ENCODE peak calls at places on chromosomes 16 and 17, in ten cellular contexts. B is thyroid gland, T is fibroblast of pulmonary artery, E is left lung, R is Calu3, C is ascending aorta, Z is GM06990, S is lower lobe of right lung, Q is tibial nerve, G is left ventricle myocardium inferior. A is an unnamed sample.

GRCh38 chr17:3602499-3602898 is 6.7 kb downstream of the TRPV1 start:
- DNase-seq in E (no peak), Z (peak), T (peak), S (no peak), B (no peak), C (no peak), Q (no peak), G (no peak), R (no peak), A (no peak)

GRCh38 chr17:17844500-17844899 is 7.7 kb upstream of the SREBF1 start:
- DNase-seq in R (no peak), Q (no peak), G (no peak), S (no peak), E (no peak), T (no peak), Z (no peak), C (no peak), B (no peak), A (no peak)

GRCh38 chr17:57576744-57577143 is 168.4 kb downstream of the CCDC182 start:
- DNase-seq in B (no peak), R (no peak), E (no peak), S (no peak), C (no peak), T (no peak), Z (no peak), G (no peak), Q (no peak), A (no peak)

GRCh38 chr16:21159281-21159951 is 942 bp downstream of the LDAF1 start:
- DNase-seq in Q (peak), B (peak), R (peak), G (peak), Z (peak), E (peak), T (no peak), S (peak), C (no peak), A (peak)

GRCh38 chr17:70661342-70662222 is 492.2 kb downstream of the KCNJ2 start:
- DNase-seq in R (peak), C (no peak), S (no peak), E (no peak), B (no peak), Z (no peak), G (no peak), Q (no peak), T (no peak), A (no peak)

GRCh38 chr16:28311913-28312312 is 19.6 kb downstream of the SBK1 start:
- DNase-seq in S (no peak), Q (no peak), Z (no peak), R (no peak), T (no peak), C (no peak), B (no peak), E (no peak), G (no peak), A (no peak)

GRCh38 chr17:28701987-28702751 is 9.5 kb downstream of the PROCA1 start:
- DNase-seq in T (no peak), E (no peak), Q (no peak), G (no peak), B (no peak), R (no peak), C (no peak), S (no peak), Z (no peak), A (no peak)

GRCh38 chr16:49092704-49093103 is 188.9 kb downstream of the CBLN1 start:
- DNase-seq in G (no peak), B (no peak), S (no peak), R (peak), T (no peak), Z (no peak), E (no peak), C (no peak), Q (no peak), A (no peak)

GRCh38 chr17:60149691-60150582 is at the start of gene CA4:
- DNase-seq in Q (no peak), G (no peak), R (no peak), E (no peak), T (no peak), B (no peak), C (no peak), Z (no peak), S (peak), A (no peak)

GRCh38 chr16:72099377-72099818 is 5.8 kb downstream of the DHX38 start:
- DNase-seq in E (no peak), C (no peak), R (peak), G (no peak), Q (peak), Z (no peak), T (peak), B (peak), S (no peak), A (peak)

GRCh38 chr17:246226-246625 is 64.8 kb upstream of the DOC2B start:
- DNase-seq in R (no peak), C (no peak), Z (no peak), S (peak), Q (no peak), T (no peak), B (no peak), E (peak), G (peak), A (no peak)

GRCh38 chr17:1649844-1650409 is at the start of gene RILP:
- DNase-seq in E (peak), R (peak), C (no peak), Q (peak), Z (no peak), S (peak), B (peak), T (peak), G (peak), A (peak)

GRCh38 chr16:89378947-89379771 is 111.2 kb downstream of the ANKRD11 start:
- DNase-seq in E (no peak), B (peak), T (no peak), Q (no peak), R (no peak), G (no peak), S (no peak), C (no peak), Z (no peak), A (no peak)

GRCh38 chr17:56592487-56593072 is 919 bp upstream of the NOG start:
- DNase-seq in T (peak), Q (peak), S (peak), C (no peak), R (peak), E (peak), B (peak), Z (peak), G (peak), A (peak)

GRCh38 chr17:78042542-78042941 is 84.0 kb downstream of the TNRC6C start:
- DNase-seq in T (no peak), Q (no peak), S (no peak), G (no peak), B (no peak), E (no peak), Z (no peak), C (no peak), R (no peak), A (no peak)

GRCh38 chr16:72001180-72001890 is 1.1 kb upstream of the PKD1L3 start:
- DNase-seq in C (no peak), E (no peak), S (no peak), Q (no peak), T (no peak), Z (no peak), R (no peak), B (no peak), G (no peak), A (no peak)

GRCh38 chr17:40176409-40177110 is 710 bp upstream of the RAPGEFL1 start:
- DNase-seq in Q (no peak), S (peak), Z (no peak), R (peak), B (peak), C (no peak), G (no peak), E (peak), T (no peak), A (no peak)

GRCh38 chr17:68972119-68972704 is 17.0 kb upstream of the ABCA8 start:
- DNase-seq in S (no peak), Q (peak), C (no peak), Z (no peak), R (peak), E (no peak), G (no peak), T (peak), B (no peak), A (peak)

GRCh38 chr17:78774956-78775571 is 7.0 kb downstream of the CYTH1 start:
- DNase-seq in C (no peak), Z (peak), G (no peak), S (no peak), T (no peak), B (peak), Q (peak), R (no peak), E (no peak), A (no peak)

GRCh38 chr16:86848821-86849220 is 270.5 kb downstream of the FOXL1 start:
- DNase-seq in E (no peak), T (no peak), S (no peak), Q (no peak), Z (no peak), C (no peak), G (no peak), R (no peak), B (no peak), A (no peak)

GRCh38 chr17:72952220-72952619 is 140.3 kb downstream of the SLC39A11 start:
- DNase-seq in T (no peak), C (no peak), G (no peak), R (no peak), B (no peak), Z (no peak), Q (no peak), S (no peak), E (no peak), A (no peak)

GRCh38 chr16:25478476-25478875 is 213.3 kb upstream of the HS3ST4 start:
- DNase-seq in C (no peak), T (no peak), Z (no peak), S (no peak), B (no peak), R (no peak), E (no peak), G (no peak), Q (no peak), A (no peak)

GRCh38 chr16:57609541-57610401 is 18.7 kb upstream of the ADGRG1 start:
- DNase-seq in E (peak), S (no peak), G (no peak), Z (peak), C (no peak), Q (no peak), R (no peak), B (peak), T (peak), A (peak)

GRCh38 chr16:49281843-49282642 is 405 bp upstream of the CBLN1 start:
- DNase-seq in C (no peak), T (peak), R (no peak), E (peak), Z (peak), Q (peak), B (peak), G (peak), S (peak), A (peak)

GRCh38 chr17:48246623-48247022 is 139.1 kb downstream of the SNX11 start:
- DNase-seq in Z (no peak), B (no peak), E (no peak), R (peak), T (no peak), G (no peak), C (no peak), Q (no peak), S (no peak), A (no peak)

GRCh38 chr17:40598928-40599627 is 33.8 kb upstream of the CCR7 start:
- DNase-seq in B (peak), T (peak), Z (peak), S (no peak), C (peak), Q (peak), E (no peak), G (no peak), R (no peak), A (peak)

GRCh38 chr16:586645-587590 is 2.9 kb upstream of the RAB40C start:
- DNase-seq in G (no peak), R (no peak), T (no peak), Q (no peak), B (peak), E (no peak), Z (no peak), C (no peak), S (peak), A (no peak)

GRCh38 chr16:66311306-66311705 is 55.2 kb upstream of the CDH5 start:
- DNase-seq in T (no peak), S (no peak), B (no peak), G (no peak), Q (no peak), E (no peak), R (no peak), C (no peak), Z (no peak), A (no peak)

GRCh38 chr17:19897108-19897854 is 29.5 kb upstream of the ULK2 start:
- DNase-seq in S (no peak), G (peak), C (no peak), T (peak), E (no peak), R (no peak), Z (no peak), Q (peak), B (peak), A (no peak)

GRCh38 chr16:50830698-50831097 is 88.8 kb downstream of the CYLD start:
- DNase-seq in R (no peak), C (no peak), T (no peak), Q (no peak), E (no peak), B (no peak), G (no peak), Z (no peak), S (no peak), A (no peak)

GRCh38 chr16:22077700-22078313 is 14.5 kb upstream of the VWA3A start:
- DNase-seq in B (peak), S (no peak), Q (peak), C (no peak), G (peak), Z (peak), R (peak), E (peak), T (peak), A (peak)

GRCh38 chr17:18301081-18301480 is 13.7 kb downstream of the TOP3A start:
- DNase-seq in C (no peak), Z (no peak), Q (no peak), B (no peak), R (no peak), S (no peak), T (no peak), E (no peak), G (no peak), A (no peak)

DNA sequence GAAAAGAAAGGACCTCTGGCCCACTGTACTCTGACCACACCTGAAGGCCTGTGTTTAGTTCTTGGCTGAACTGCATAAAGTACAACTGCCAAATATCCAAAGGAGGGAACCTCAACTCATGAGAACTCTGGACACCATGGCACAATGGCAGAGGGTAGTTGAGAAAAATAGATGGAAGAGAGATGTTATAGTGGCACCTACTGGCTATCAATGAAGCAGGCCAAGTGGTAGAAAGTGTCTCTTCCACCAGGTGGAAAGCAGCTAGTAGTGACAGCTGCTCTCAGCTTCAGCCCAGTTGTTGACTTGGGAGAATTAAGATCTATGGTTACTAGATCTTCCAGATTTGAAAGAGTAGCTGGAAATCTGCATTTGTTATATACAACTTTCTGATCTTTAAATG is 3.2 kb downstream of the MED31 start:
- DNase-seq in R (no peak), C (no peak), G (no peak), B (no peak), E (no peak), Z (no peak), Q (no peak), S (no peak), T (peak), A (no peak)
- TF ChIP-seq CTCF in R (no peak), C (no peak), G (no peak), B (no peak), E (no peak), Z (peak), Q (no peak), S (no peak), T (peak), A (peak)

GRCh38 chr17:67931227-67931626 is 65.0 kb downstream of the C17orf58 start:
- DNase-seq in G (no peak), R (no peak), E (no peak), B (no peak), Q (no peak), T (peak), S (no peak), C (no peak), Z (no peak), A (no peak)
- TF ChIP-seq CTCF in G (no peak), R (no peak), E (no peak), B (no peak), Q (no peak), T (no peak), S (no peak), C (no peak), Z (no peak), A (no peak)

GRCh38 chr16:29947897-29948296 is 14.0 kb upstream of the TMEM219 start:
- DNase-seq in Z (no peak), Q (no peak), S (no peak), R (no peak), C (no peak), E (no peak), B (no peak), T (no peak), G (no peak), A (no peak)

GRCh38 chr16:29950806-29951461 is 10.9 kb upstream of the TMEM219 start:
- DNase-seq in C (no peak), T (no peak), Q (no peak), G (no peak), B (no peak), R (no peak), S (no peak), Z (no peak), E (no peak), A (no peak)

GRCh38 chr16:29951966-29952365 is 9.9 kb upstream of the TMEM219 start:
- DNase-seq in Q (no peak), B (no peak), R (no peak), Z (no peak), G (no peak), T (no peak), C (no peak), E (no peak), S (no peak), A (no peak)
- TF ChIP-seq CTCF in Q (no peak), B (no peak), R (no peak), Z (no peak), G (no peak), T (no peak), C (no peak), E (no peak), S (no peak), A (no peak)

DNA sequence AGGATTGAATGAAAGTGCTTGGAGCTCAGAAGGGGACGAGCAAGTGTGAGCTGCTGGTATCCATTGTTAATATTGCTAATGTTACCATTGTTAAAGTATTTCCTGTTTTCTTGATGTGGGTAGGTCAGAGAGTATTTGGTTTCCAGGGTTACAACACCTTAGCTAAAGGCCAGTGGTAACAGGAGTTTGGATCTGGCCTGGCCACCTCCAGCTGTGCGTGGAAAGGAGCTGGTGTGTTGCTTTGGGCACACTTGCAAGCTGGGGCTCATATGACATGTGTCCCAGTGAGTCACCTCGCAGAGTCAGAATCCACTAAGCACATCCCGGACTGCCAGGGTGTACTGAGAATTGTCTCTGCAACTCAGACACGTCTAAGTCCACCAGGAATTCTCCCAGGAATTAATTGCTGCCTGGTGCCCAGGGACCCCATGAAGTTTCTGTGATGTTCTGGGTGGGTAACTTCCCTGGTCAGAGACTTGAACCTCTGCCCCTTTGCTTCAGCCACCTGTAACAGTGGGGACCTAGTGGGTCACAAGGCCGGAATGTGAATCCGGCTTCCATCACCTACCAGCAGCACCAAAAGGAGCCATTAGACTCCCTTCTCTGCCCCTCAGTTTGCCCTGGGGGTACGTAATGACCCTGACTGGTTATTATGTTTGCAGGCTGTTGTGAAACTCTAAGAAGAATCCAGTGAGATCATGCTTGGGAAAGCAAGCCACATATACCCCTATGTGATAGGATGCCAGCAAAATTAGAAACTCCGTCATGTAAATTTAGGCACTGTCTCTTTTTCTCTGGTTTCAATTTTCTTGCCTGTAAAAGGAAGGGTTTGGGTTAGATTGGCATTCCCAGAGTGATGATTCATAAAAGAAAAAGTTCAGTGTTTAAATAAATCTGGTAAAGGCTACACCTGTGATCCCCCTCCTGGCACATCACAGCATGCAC is 12.8 kb downstream of the SLC6A2 start:
- DNase-seq in Q (no peak), S (no peak), C (no peak), G (no peak), R (peak), T (peak), B (no peak), Z (no peak), E (no peak), A (no peak)
- TF ChIP-seq CTCF in Q (no peak), S (no peak), C (no peak), G (no peak), R (no peak), T (no peak), B (no peak), Z (no peak), E (no peak), A (no peak)

GRCh38 chr17:71760062-71760720 is 360.6 kb upstream of the SOX9 start:
- DNase-seq in Z (no peak), S (no peak), Q (no peak), G (no peak), C (no peak), R (no peak), B (no peak), T (no peak), E (no peak), A (no peak)
- TF ChIP-seq CTCF in Z (no peak), S (no peak), Q (no peak), G (no peak), C (no peak), R (no peak), B (no peak), T (no peak), E (no peak), A (no peak)

GRCh38 chr16:6573577-6573976 is 759.1 kb upstream of the RBFOX1 start:
- DNase-seq in S (no peak), B (peak), T (no peak), Z (no peak), C (no peak), E (no peak), Q (peak), R (no peak), G (peak), A (no peak)
- TF ChIP-seq CTCF in S (peak), B (no peak), T (no peak), Z (no peak), C (no peak), E (no peak), Q (no peak), R (no peak), G (peak), A (no peak)